ENCODE peak calls at places on chromosomes 13 and 19, in seven cellular contexts. B is cardiac muscle cell; U is stimulated activated CD8-positive, alpha-beta memory T cell treated with anti-CD3 and anti-CD28 coated beads, Interleukin-7, amount 100 ng/mL, for 4 hours; G is activated CD4-positive, CD25-positive, alpha-beta regulatory T cell; F is colonic mucosa; K is NCI-H187 treated with DMSO at 0.1 percent for 48 hours; R is T follicular helper cell. M is an unnamed sample.

GRCh38 chr13:34065915-34066314 is 248.0 kb downstream of the RFC3 start:
- DNase-seq in R (no peak), K (no peak), B (no peak), F (no peak), G (no peak), U (no peak), M (no peak)

GRCh38 chr13:98280176-98280510 is 103.1 kb upstream of the RNF113B start:
- DNase-seq in U (no peak), B (no peak), R (no peak), G (no peak), F (no peak), K (no peak), M (no peak)

GRCh38 chr13:92197669-92198068 is 799.2 kb downstream of the GPC5 start:
- DNase-seq in U (no peak), R (no peak), G (no peak), K (no peak), B (peak), F (no peak), M (no peak)

GRCh38 chr19:30325657-30326056 is 46.5 kb upstream of the ZNF536 start:
- DNase-seq in F (no peak), K (no peak), G (no peak), R (no peak), B (no peak), U (no peak), M (no peak)

GRCh38 chr13:99356216-99357089 is 49.3 kb upstream of the GPR183 start:
- DNase-seq in K (no peak), G (peak), B (peak), F (no peak), R (peak), U (peak), M (peak)

GRCh38 chr13:40440990-40441820 is 225.2 kb downstream of the FOXO1 start:
- DNase-seq in U (no peak), F (peak), G (no peak), R (no peak), K (no peak), B (peak), M (no peak)

GRCh38 chr13:85725433-85725832 is 73.8 kb downstream of the SLITRK6 start:
- DNase-seq in G (no peak), U (no peak), B (no peak), K (no peak), R (no peak), F (no peak), M (no peak)

GRCh38 chr19:11378319-11379189 is 4.1 kb downstream of the SWSAP1 start:
- DNase-seq in G (no peak), F (peak), K (no peak), R (no peak), B (peak), U (no peak), M (no peak)

GRCh38 chr13:53238241-53238640 is 209.6 kb downstream of the OLFM4 start:
- DNase-seq in U (no peak), G (no peak), K (no peak), F (no peak), B (no peak), R (no peak), M (no peak)

GRCh38 chr19:6828698-6829633 is 56.5 kb downstream of the VAV1 start:
- DNase-seq in G (no peak), B (no peak), R (no peak), F (no peak), U (no peak), K (no peak), M (peak)

GRCh38 chr13:79451500-79451962 is 29.4 kb upstream of the NDFIP2 start:
- DNase-seq in K (no peak), F (no peak), B (peak), G (peak), U (peak), R (peak), M (peak)

GRCh38 chr13:20945952-20946383 is 43.4 kb upstream of the XPO4 start:
- DNase-seq in K (no peak), B (peak), G (no peak), R (no peak), F (peak), U (no peak), M (no peak)

M was measured in MM.1S.